ENCODE peak calls at places on chromosomes 2 and 18, in eight cellular contexts. R is cardiac muscle cell; F is ureter; O is left cardiac atrium; A is esophagus squamous epithelium; C is stimulated activated CD4-positive, alpha-beta T cell treated with anti-CD3 and anti-CD28 coated beads, Interleukin-4, amount 100 ng/mL, for 48 hours; H is GM10248; D is omental fat pad. P is an unnamed sample.

GRCh38 chr18:34993289-34993688 is 47.9 kb upstream of the MAPRE2 start:
- DNase-seq in O (no peak), D (no peak), H (no peak), F (no peak), R (no peak), A (no peak), C (no peak), P (no peak)

GRCh38 chr2:200385063-200385635 is 78.7 kb downstream of the SPATS2L start:
- DNase-seq in O (no peak), D (no peak), C (no peak), R (no peak), A (no peak), H (no peak), F (no peak), P (no peak)

GRCh38 chr2:85584857-85585780 is 888 bp downstream of the VAMP5 start:
- DNase-seq in R (no peak), A (no peak), F (no peak), H (peak; percentile 43), C (no peak), O (peak; percentile 60), D (no peak), P (no peak)

GRCh38 chr2:208671312-208671711 is 264.7 kb downstream of the PTH2R start:
- DNase-seq in F (no peak), R (no peak), O (no peak), D (no peak), C (no peak), A (no peak), H (no peak), P (no peak)

GRCh38 chr2:97673915-97674283 is 4.4 kb downstream of the C2orf92 start:
- DNase-seq in O (no peak), R (no peak), A (no peak), D (no peak), F (no peak), C (peak; percentile 31), H (peak; percentile 60), P (no peak)

GRCh38 chr2:179460530-179460929 is 195.9 kb upstream of the SESTD1 start:
- DNase-seq in R (no peak), F (no peak), O (no peak), H (no peak), C (no peak), D (peak; percentile 34), A (no peak), P (no peak)

GRCh38 chr18:8938817-8939216 is 163.7 kb upstream of the NDUFV2 start:
- DNase-seq in D (no peak), C (no peak), F (no peak), A (no peak), R (no peak), H (no peak), O (no peak), P (no peak)

GRCh38 chr18:3499498-3499897 is 49.5 kb downstream of the TGIF1 start:
- DNase-seq in H (no peak), R (peak; percentile 18), O (no peak), C (no peak), F (no peak), A (no peak), D (no peak), P (no peak)

GRCh38 chr18:4096501-4096900 is 358.6 kb downstream of the DLGAP1 start:
- DNase-seq in H (no peak), F (no peak), A (no peak), O (no peak), D (no peak), C (no peak), R (no peak), P (no peak)

GRCh38 chr2:168246483-168247340 is 683 bp downstream of the STK39 start:
- DNase-seq in F (peak; percentile 73), C (peak; percentile 58), O (peak; percentile 71), D (no peak), H (peak; percentile 42), R (peak; percentile 65), A (peak; percentile 15), P (peak; percentile 43)

GRCh38 chr18:7532942-7533341 is 34.2 kb upstream of the PTPRM start:
- DNase-seq in F (no peak), O (no peak), H (no peak), D (no peak), A (no peak), C (no peak), R (no peak), P (no peak)

GRCh38 chr2:215484570-215484969 is 48.7 kb upstream of the FN1 start:
- DNase-seq in H (no peak), F (no peak), R (no peak), C (no peak), A (no peak), D (no peak), O (no peak), P (no peak)

GRCh38 chr2:227853765-227854271 is 17.6 kb upstream of the DAW1 start:
- DNase-seq in D (no peak), R (no peak), F (no peak), A (no peak), C (no peak), H (no peak), O (no peak), P (no peak)

GRCh38 chr18:12744103-12744502 is 41.3 kb downstream of the PSMG2 start:
- DNase-seq in R (peak; percentile 33), O (no peak), D (no peak), F (no peak), A (no peak), C (no peak), H (peak; percentile 68), P (peak; percentile 36)

GRCh38 chr2:187934236-187934635 is 357.4 kb upstream of the GULP1 start:
- DNase-seq in D (no peak), C (no peak), O (no peak), A (no peak), H (no peak), R (no peak), F (no peak), P (no peak)

GRCh38 chr2:188028739-188029138 is 262.9 kb upstream of the GULP1 start:
- DNase-seq in O (no peak), F (no peak), D (no peak), C (no peak), H (no peak), R (no peak), A (no peak), P (no peak)

GRCh38 chr2:2717406-2717805 is 386.3 kb upstream of the MYT1L start:
- DNase-seq in A (no peak), R (no peak), C (no peak), O (no peak), F (no peak), D (no peak), H (no peak), P (no peak)

P was measured in GM12891.